ENCODE peak calls at places on chromosomes 13 and 19, in seven cellular contexts. P is GM12892; T is NCI-H1436 treated with DMSO at 0.1 percent for 48 hours; L is colonic mucosa; J is H4; A is stimulated activated CD8-positive, alpha-beta memory T cell treated with anti-CD3 and anti-CD28 coated beads, Interleukin-15, amount 100 ng/mL, for 24 hours; W is heart right ventricle. Q is an unnamed sample.

GRCh38 chr19:3115916-3116602 is 19.8 kb upstream of the GNA15 start:
- DNase-seq in P (no peak), T (no peak), L (no peak), J (no peak), A (no peak), W (no peak), Q (no peak)

GRCh38 chr19:16660763-16661479 is at the start of gene TMEM38A:
- DNase-seq in P (peak), T (no peak), L (peak), J (peak), A (peak), W (peak), Q (peak)

GRCh38 chr13:32135655-32136054 is 104.1 kb downstream of the FRY start:
- DNase-seq in P (no peak), T (no peak), L (no peak), J (peak), A (no peak), W (no peak), Q (no peak)

GRCh38 chr13:49287995-49288394 is 40.3 kb downstream of the CDADC1 start:
- DNase-seq in P (no peak), T (no peak), L (no peak), J (no peak), A (no peak), W (no peak), Q (no peak)

GRCh38 chr19:8363803-8364771 is at the start of gene ANGPTL4:
- DNase-seq in P (no peak), T (no peak), L (peak), J (no peak), A (peak), W (peak), Q (peak)

GRCh38 chr13:99486996-99487395 is 14.3 kb upstream of the TM9SF2 start:
- DNase-seq in P (no peak), T (no peak), L (no peak), J (no peak), A (no peak), W (no peak), Q (no peak)

GRCh38 chr19:54114340-54114826 is 1.1 kb downstream of the TFPT start:
- DNase-seq in P (no peak), T (no peak), L (peak), J (no peak), A (no peak), W (peak), Q (no peak)

GRCh38 chr13:31587696-31588266 is 151.5 kb upstream of the RXFP2 start:
- DNase-seq in P (no peak), T (no peak), L (no peak), J (no peak), A (no peak), W (no peak), Q (no peak)

GRCh38 chr19:40862785-40863184 is 12.5 kb upstream of the CYP2A6 start:
- DNase-seq in P (no peak), T (no peak), L (no peak), J (peak), A (no peak), W (no peak), Q (no peak)

GRCh38 chr19:17209126-17210036 is 5.8 kb upstream of the USE1 start:
- DNase-seq in P (peak), T (no peak), L (peak), J (no peak), A (no peak), W (no peak), Q (peak)

Q was measured in SW 1271.